ENCODE peak calls at places on chromosome 20, in six cellular contexts. R is IMR-90; U is lower lobe of right lung; E is CD4-positive, CD25-positive, alpha-beta regulatory T cell; D is heart left ventricle; Y is fibroblast of lung. O is an unnamed sample.

GRCh38 chr20:37911838-37912273 is 8.9 kb downstream of the VSTM2L start:
- DNase-seq in R (peak; percentile 4), U (no peak), E (no peak), D (peak; percentile 47), Y (no peak), O (no peak)

GRCh38 chr20:617934-618690 is 8.0 kb upstream of the TCF15 start:
- DNase-seq in R (no peak), U (no peak), E (no peak), D (no peak), Y (no peak), O (no peak)

GRCh38 chr20:18005170-18005989 is 36.6 kb downstream of the MGME1 start:
- DNase-seq in R (no peak), U (no peak), E (no peak), D (no peak), Y (no peak), O (no peak)

GRCh38 chr20:11719153-11719552 is 198.5 kb upstream of the BTBD3 start:
- DNase-seq in R (no peak), U (no peak), E (no peak), D (no peak), Y (no peak), O (no peak)

GRCh38 chr20:7744411-7744810 is 195.8 kb downstream of the HAO1 start:
- DNase-seq in R (peak; percentile 62), U (no peak), E (no peak), D (no peak), Y (peak; percentile 54), O (peak; percentile 9)

GRCh38 chr20:36796868-36797267 is 23.3 kb upstream of the DSN1 start:
- DNase-seq in R (no peak), U (no peak), E (no peak), D (no peak), Y (no peak), O (no peak)

GRCh38 chr20:13022401-13023170 is 13.8 kb downstream of the SPTLC3 start:
- DNase-seq in R (peak; percentile 82), U (no peak), E (no peak), D (no peak), Y (peak; percentile 81), O (no peak)

GRCh38 chr20:3663031-3663701 is at the start of gene GFRA4:
- DNase-seq in R (no peak), U (no peak), E (no peak), D (no peak), Y (no peak), O (no peak)

GRCh38 chr20:18188446-18188845 is 50.8 kb downstream of the KAT14 start:
- DNase-seq in R (peak; percentile 5), U (no peak), E (no peak), D (no peak), Y (peak; percentile 6), O (no peak)

GRCh38 chr20:49835031-49835430 is 22.4 kb downstream of the SLC9A8 start:
- DNase-seq in R (no peak), U (no peak), E (no peak), D (no peak), Y (no peak), O (no peak)

GRCh38 chr20:7346026-7346425 is 578.5 kb downstream of the BMP2 start:
- DNase-seq in R (no peak), U (no peak), E (no peak), D (no peak), Y (no peak), O (no peak)

GRCh38 chr20:22791432-22791831 is 207.1 kb upstream of the FOXA2 start:
- DNase-seq in R (no peak), U (no peak), E (no peak), D (no peak), Y (no peak), O (no peak)

GRCh38 chr20:25013478-25014380 is 21.2 kb upstream of the APMAP start:
- DNase-seq in R (no peak), U (no peak), E (no peak), D (peak; percentile 13), Y (no peak), O (no peak)

GRCh38 chr20:38211200-38212097 is 46.4 kb upstream of the TGM2 start:
- DNase-seq in R (no peak), U (no peak), E (no peak), D (no peak), Y (no peak), O (no peak)

GRCh38 chr20:35006009-35006408 is 50.3 kb downstream of the MYH7B start:
- DNase-seq in R (no peak), U (peak; percentile 33), E (no peak), D (no peak), Y (no peak), O (no peak)

GRCh38 chr20:3135507-3136070 is 24.1 kb downstream of the FASTKD5 start:
- DNase-seq in R (peak; percentile 62), U (no peak), E (no peak), D (no peak), Y (no peak), O (no peak)

GRCh38 chr20:53080969-53081871 is 109.1 kb downstream of the TSHZ2 start:
- DNase-seq in R (peak; percentile 27), U (peak; percentile 48), E (no peak), D (no peak), Y (peak; percentile 69), O (no peak)

GRCh38 chr20:62475027-62475818 is 572 bp downstream of the GATA5 start:
- DNase-seq in R (no peak), U (no peak), E (no peak), D (no peak), Y (no peak), O (no peak)

GRCh38 chr20:62473717-62474584 is 1.8 kb downstream of the GATA5 start:
- DNase-seq in R (no peak), U (no peak), E (no peak), D (no peak), Y (no peak), O (no peak)

GRCh38 chr20:62473200-62473585 is 2.6 kb downstream of the GATA5 start:
- DNase-seq in R (no peak), U (no peak), E (no peak), D (no peak), Y (no peak), O (no peak)

GRCh38 chr20:62475819-62476073 is at the start of gene GATA5:
- DNase-seq in R (no peak), U (no peak), E (no peak), D (no peak), Y (no peak), O (no peak)

GRCh38 chr20:62474585-62475026 is 1.2 kb downstream of the GATA5 start:
- DNase-seq in R (no peak), U (no peak), E (no peak), D (no peak), Y (peak; percentile 6), O (no peak)
- H3K27me3 ChIP-seq in R (peaks cover 89% of the 10 kb centered on the region), U (peaks cover 87% of the 10 kb centered on the region), E (no peaks in the 10 kb centered on the region), D (peaks cover 45% of the 10 kb centered on the region), Y (peaks cover 18% of the 10 kb centered on the region), O (peaks cover 21% of the 10 kb centered on the region)

GRCh38 chr20:5356921-5357320 is 40.2 kb upstream of the PROKR2 start:
- DNase-seq in R (no peak), U (no peak), E (no peak), D (no peak), Y (no peak), O (no peak)

GRCh38 chr20:5349448-5349847 is 32.7 kb upstream of the PROKR2 start:
- DNase-seq in R (peak; percentile 1), U (no peak), E (no peak), D (no peak), Y (no peak), O (no peak)

GRCh38 chr20:5357942-5358341 is 41.2 kb upstream of the PROKR2 start:
- DNase-seq in R (no peak), U (no peak), E (no peak), D (no peak), Y (no peak), O (no peak)

GRCh38 chr20:5354871-5355270 is 38.1 kb upstream of the PROKR2 start:
- DNase-seq in R (no peak), U (no peak), E (no peak), D (no peak), Y (no peak), O (no peak)

DNA sequence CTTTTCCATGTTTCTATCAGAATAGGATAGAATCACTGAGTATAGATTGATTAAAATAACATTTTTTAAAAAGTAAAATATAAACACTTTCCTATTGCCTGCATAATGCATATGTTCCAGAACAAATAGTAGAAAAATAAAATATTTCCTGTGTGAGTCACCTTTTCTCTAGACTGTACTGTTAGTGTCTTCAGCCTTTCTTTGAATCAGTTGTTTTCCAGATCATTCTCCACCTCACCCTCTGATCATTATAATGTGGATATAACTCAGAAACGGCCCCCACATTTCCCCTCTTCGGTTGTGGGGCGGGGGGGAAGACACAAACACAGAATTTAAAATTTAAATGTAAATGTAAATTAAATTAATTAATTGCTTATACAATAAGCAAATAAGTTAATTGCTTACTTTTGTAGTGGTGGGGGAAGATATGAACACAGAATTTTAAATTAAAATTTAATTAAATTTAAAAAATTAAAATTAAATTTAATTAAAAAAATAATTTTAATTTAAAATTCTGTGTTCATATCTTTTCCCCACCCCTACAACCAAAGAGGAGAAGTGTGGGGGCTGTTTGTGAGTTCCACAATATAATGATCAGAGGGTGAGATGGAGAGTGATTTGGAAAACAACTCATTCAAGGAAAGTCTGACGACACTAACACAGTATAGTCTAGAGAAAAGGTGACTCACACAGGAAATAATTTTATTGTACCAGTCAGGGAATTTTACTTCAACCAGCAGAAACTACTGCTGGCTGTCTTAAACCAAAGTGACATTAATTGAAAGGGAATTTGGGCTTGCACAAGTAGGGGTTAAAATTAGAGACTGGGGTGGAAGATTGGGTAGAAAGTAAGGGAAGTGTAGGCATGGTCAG is 37.1 kb upstream of the PROKR2 start:
- DNase-seq in R (peak; percentile 44), U (no peak), E (no peak), D (no peak), Y (no peak), O (peak; percentile 8)
- H3K4me3 ChIP-seq in R (no peak overlapping the region), U (no peak overlapping the region), E (no peak overlapping the region), D (no peak overlapping the region), Y (no peak overlapping the region), O (no peak overlapping the region)

DNA sequence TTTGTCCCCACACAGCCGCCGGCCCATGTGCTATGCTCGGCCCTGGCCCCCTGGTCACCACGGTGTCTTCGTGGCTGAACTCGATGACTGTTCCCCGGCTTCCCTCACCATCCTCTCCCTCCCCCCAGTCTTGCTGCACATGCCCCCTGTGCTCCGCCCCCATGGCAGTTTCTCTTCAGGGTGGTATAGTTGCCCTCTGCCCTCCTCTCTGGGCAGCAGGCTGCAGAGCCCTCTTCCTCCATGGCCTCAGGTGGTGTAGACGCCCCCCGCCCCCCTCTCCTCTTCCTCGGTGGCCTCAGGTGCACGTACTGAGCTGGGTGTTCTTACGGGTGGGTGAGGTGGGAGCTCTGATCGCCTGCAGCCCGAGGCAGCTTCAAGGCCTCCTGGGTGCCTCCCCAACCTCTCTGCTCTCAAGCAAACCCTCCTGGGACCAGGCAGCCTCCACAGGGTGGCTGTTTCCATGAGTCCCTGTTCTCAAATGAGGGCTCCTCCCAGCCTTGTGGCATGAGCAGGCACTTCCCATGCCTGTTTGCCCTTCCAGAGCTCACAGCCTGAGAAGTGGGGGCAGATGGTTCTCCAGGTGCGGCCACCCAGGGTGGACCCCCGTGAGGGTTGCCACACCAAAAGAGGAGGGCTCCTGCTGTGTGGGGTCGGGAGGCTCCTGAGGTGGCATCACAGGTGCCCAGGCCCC is 24.8 kb downstream of the COL20A1 start:
- DNase-seq in R (no peak), U (no peak), E (no peak), D (no peak), Y (no peak), O (no peak)
- H3K27me3 ChIP-seq in R (peaks cover 31% of the 10 kb centered on the region), U (peaks cover 38% of the 10 kb centered on the region), E (no peaks in the 10 kb centered on the region), D (no peaks in the 10 kb centered on the region), Y (peaks cover 1% of the 10 kb centered on the region), O (peaks cover 3% of the 10 kb centered on the region)

DNA sequence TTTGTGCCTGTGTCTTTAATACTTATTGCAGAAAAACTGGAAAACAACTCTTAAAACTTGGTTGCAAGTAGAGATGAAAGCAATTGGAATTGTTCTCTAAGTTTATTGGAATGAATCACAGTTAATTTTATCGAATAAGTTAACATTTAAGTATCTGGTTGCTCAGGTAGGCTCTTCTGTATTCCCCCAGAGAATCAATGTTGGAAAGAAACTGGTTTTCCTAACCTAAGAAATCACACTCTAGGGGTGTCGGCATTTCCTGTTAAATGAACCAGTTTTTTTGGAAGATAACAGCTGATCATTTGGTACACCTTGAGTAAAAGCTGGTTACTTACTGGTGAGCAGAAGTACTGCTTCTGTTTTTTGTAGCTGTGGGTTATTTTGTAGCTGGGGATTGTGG is 5.2 kb downstream of the TFAP2C start:
- DNase-seq in R (no peak), U (no peak), E (no peak), D (no peak), Y (no peak), O (no peak)
- H3K4me3 ChIP-seq in R (no peak overlapping the region), U (no peak overlapping the region), E (no peak overlapping the region), D (no peak overlapping the region), Y (no peak overlapping the region), O (peak overlapping the region; percentile 28)

O was measured in BJ.